ENCODE peak calls at places on chromosomes 13 and 19, in eight cellular contexts. W is T-helper 17 cell; Z is fibroblast of lung; N is Daoy; M is effector memory CD8-positive, alpha-beta T cell; T is brain microvascular endothelial cell; R is foreskin melanocyte; V is hypothalamus. P is an unnamed sample.

GRCh38 chr19:3692141-3693029 is 7.9 kb downstream of the PIP5K1C start:
- DNase-seq in W (peak; percentile 55), Z (no peak), N (no peak), M (peak; percentile 54), T (no peak), R (no peak), V (no peak), P (no peak)

GRCh38 chr19:10036601-10037071 is 23.4 kb downstream of the RDH8 start:
- DNase-seq in W (no peak), Z (no peak), N (no peak), M (no peak), T (no peak), R (peak; percentile 99), V (no peak), P (peak; percentile 33)

GRCh38 chr13:44715287-44716224 is 139.4 kb upstream of the TSC22D1 start:
- DNase-seq in W (no peak), Z (no peak), N (no peak), M (no peak), T (no peak), R (no peak), V (no peak), P (no peak)

GRCh38 chr13:47455581-47455980 is 545.5 kb downstream of the SUCLA2 start:
- DNase-seq in W (no peak), Z (no peak), N (no peak), M (no peak), T (no peak), R (peak; percentile 77), V (no peak), P (peak; percentile 21)

GRCh38 chr19:56748443-56748842 is 76.9 kb upstream of the ZNF835 start:
- DNase-seq in W (no peak), Z (peak; percentile 14), N (peak; percentile 35), M (no peak), T (peak; percentile 7), R (no peak), V (peak; percentile 26), P (no peak)

GRCh38 chr13:33284016-33284415 is 1.5 kb downstream of the STARD13 start:
- DNase-seq in W (no peak), Z (no peak), N (no peak), M (no peak), T (peak; percentile 27), R (no peak), V (no peak), P (peak; percentile 55)

GRCh38 chr13:77298403-77298802 is 28.5 kb downstream of the MYCBP2 start:
- DNase-seq in W (no peak), Z (no peak), N (no peak), M (no peak), T (no peak), R (no peak), V (no peak), P (no peak)

GRCh38 chr19:2477141-2477710 is 1.3 kb downstream of the GADD45B start:
- DNase-seq in W (no peak), Z (no peak), N (peak; percentile 56), M (no peak), T (no peak), R (no peak), V (peak; percentile 28), P (no peak)

GRCh38 chr19:275958-276646 is 15.1 kb downstream of the PLPP2 start:
- DNase-seq in W (no peak), Z (no peak), N (no peak), M (no peak), T (no peak), R (no peak), V (no peak), P (no peak)

GRCh38 chr19:51810228-51810627 is 15.3 kb downstream of the FPR3 start:
- DNase-seq in W (no peak), Z (no peak), N (peak; percentile 46), M (no peak), T (no peak), R (no peak), V (no peak), P (no peak)

GRCh38 chr13:97067342-97067895 is 73.1 kb upstream of the OXGR1 start:
- DNase-seq in W (no peak), Z (peak; percentile 22), N (peak; percentile 10), M (no peak), T (peak; percentile 9), R (no peak), V (no peak), P (no peak)

GRCh38 chr19:14718522-14719113 is 28.8 kb downstream of the ZNF333 start:
- DNase-seq in W (no peak), Z (peak; percentile 23), N (no peak), M (no peak), T (no peak), R (no peak), V (no peak), P (no peak)

P was measured in renal cortical epithelial cell.